ENCODE peak calls at places on chromosomes 13 and 19, in seven cellular contexts. One of them, this sample, is unnamed.

GRCh38 chr19:8505680-8506401 is 3.4 kb upstream of the PRAM1 start:
- DNase-seq in esophagus squamous epithelium: no peak
- DNase-seq in aorta: peak; percentile 93
- DNase-seq in fibroblast of lung: peak; percentile 53
- DNase-seq in Caco-2: peak; percentile 78
- DNase-seq in MM.1S: peak; percentile 55
- DNase-seq in right lobe of liver: peak; percentile 84
- DNase-seq in this sample: peak; percentile 85

GRCh38 chr13:40911341-40911740 is 107.8 kb downstream of the ELF1 start:
- DNase-seq in Caco-2: no peak
- DNase-seq in MM.1S: no peak
- DNase-seq in fibroblast of lung: no peak
- DNase-seq in esophagus squamous epithelium: no peak
- DNase-seq in right lobe of liver: no peak
- DNase-seq in aorta: no peak
- DNase-seq in this sample: no peak

GRCh38 chr19:50736338-50736737 is 13.2 kb downstream of the CLEC11A start:
- DNase-seq in MM.1S: no peak
- DNase-seq in esophagus squamous epithelium: no peak
- DNase-seq in fibroblast of lung: no peak
- DNase-seq in right lobe of liver: no peak
- DNase-seq in Caco-2: no peak
- DNase-seq in aorta: no peak
- DNase-seq in this sample: no peak

GRCh38 chr13:27954406-27954851 is 14.7 kb downstream of the CDX2 start:
- DNase-seq in esophagus squamous epithelium: no peak
- DNase-seq in fibroblast of lung: peak; percentile 26
- DNase-seq in aorta: no peak
- DNase-seq in right lobe of liver: peak; percentile 70
- DNase-seq in MM.1S: no peak
- DNase-seq in Caco-2: peak; percentile 70
- DNase-seq in this sample: no peak

GRCh38 chr19:17026041-17026658 is 460 bp downstream of the CPAMD8 start:
- DNase-seq in right lobe of liver: no peak
- DNase-seq in aorta: no peak
- DNase-seq in fibroblast of lung: no peak
- DNase-seq in MM.1S: no peak
- DNase-seq in esophagus squamous epithelium: no peak
- DNase-seq in Caco-2: no peak
- DNase-seq in this sample: no peak

GRCh38 chr13:44413095-44413494 is 39.5 kb downstream of the SERP2 start:
- DNase-seq in esophagus squamous epithelium: no peak
- DNase-seq in Caco-2: no peak
- DNase-seq in right lobe of liver: no peak
- DNase-seq in aorta: peak; percentile 15
- DNase-seq in MM.1S: no peak
- DNase-seq in fibroblast of lung: peak; percentile 36
- DNase-seq in this sample: no peak

GRCh38 chr19:34165295-34165738 is 7.0 kb upstream of the LSM14A start:
- DNase-seq in aorta: no peak
- DNase-seq in MM.1S: no peak
- DNase-seq in Caco-2: no peak
- DNase-seq in right lobe of liver: no peak
- DNase-seq in fibroblast of lung: no peak
- DNase-seq in esophagus squamous epithelium: no peak
- DNase-seq in this sample: no peak

GRCh38 chr19:49554701-49555181 is 25.6 kb downstream of the NOSIP start:
- DNase-seq in fibroblast of lung: no peak
- DNase-seq in Caco-2: no peak
- DNase-seq in aorta: no peak
- DNase-seq in MM.1S: no peak
- DNase-seq in right lobe of liver: peak; percentile 57
- DNase-seq in esophagus squamous epithelium: no peak
- DNase-seq in this sample: peak; percentile 68

GRCh38 chr13:53129864-53130393 is 101.3 kb downstream of the OLFM4 start:
- DNase-seq in esophagus squamous epithelium: no peak
- DNase-seq in aorta: no peak
- DNase-seq in Caco-2: no peak
- DNase-seq in fibroblast of lung: no peak
- DNase-seq in right lobe of liver: no peak
- DNase-seq in MM.1S: no peak
- DNase-seq in this sample: no peak

GRCh38 chr19:31670931-31671330 is 321.7 kb upstream of the TSHZ3 start:
- DNase-seq in MM.1S: no peak
- DNase-seq in fibroblast of lung: no peak
- DNase-seq in Caco-2: no peak
- DNase-seq in esophagus squamous epithelium: no peak
- DNase-seq in right lobe of liver: no peak
- DNase-seq in aorta: no peak
- DNase-seq in this sample: no peak

DNA sequence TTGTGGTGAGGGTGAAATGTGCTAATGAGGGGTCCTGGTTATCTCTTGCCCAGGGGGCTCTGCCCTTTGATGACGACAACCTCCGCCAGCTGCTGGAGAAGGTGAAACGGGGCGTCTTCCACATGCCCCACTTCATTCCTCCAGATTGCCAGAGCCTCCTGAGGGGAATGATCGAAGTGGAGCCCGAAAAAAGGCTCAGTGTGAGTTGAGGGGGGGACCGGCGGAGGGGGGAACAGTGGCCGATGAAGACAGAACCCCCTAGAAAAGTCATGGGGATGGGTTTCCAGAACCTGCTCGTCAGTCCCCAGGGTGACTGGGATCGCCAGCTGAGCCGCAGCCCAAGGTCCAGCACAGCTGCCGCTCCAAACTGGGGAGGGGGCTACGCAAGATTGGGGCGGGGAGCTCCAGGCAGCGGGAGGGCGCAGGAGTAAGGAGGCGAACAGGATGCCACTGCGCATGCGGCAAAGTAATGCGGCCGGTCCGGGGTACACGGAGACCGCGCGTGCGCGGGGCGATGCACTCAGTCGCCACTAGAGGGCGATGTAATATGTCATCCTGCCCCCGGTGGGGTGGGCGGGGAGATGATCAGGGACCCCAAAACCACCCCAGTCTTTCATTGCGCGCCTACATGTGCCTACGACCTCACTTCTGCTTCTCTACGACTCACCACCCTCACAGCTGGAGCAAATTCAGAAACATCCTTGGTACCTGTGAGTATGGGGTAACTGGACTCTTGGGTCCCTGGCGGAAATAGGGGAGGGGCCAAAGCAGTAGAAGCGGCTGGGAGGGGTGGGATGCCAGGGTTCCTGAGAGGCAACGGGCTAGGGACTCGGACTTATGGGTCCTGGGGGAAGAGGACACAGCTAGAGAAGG is 17.9 kb downstream of the BRSK1 start:
- DNase-seq in esophagus squamous epithelium: no peak
- DNase-seq in fibroblast of lung: peak; percentile 47
- DNase-seq in Caco-2: peak; percentile 83
- DNase-seq in MM.1S: peak; percentile 90
- DNase-seq in right lobe of liver: peak; percentile 91
- DNase-seq in aorta: peak; percentile 97
- DNase-seq in this sample: peak; percentile 88
- H3K4me1 ChIP-seq in esophagus squamous epithelium: peaks cover 11% of the 10 kb centered on the region
- H3K4me1 ChIP-seq in fibroblast of lung: peaks cover 2% of the 10 kb centered on the region
- H3K4me1 ChIP-seq in Caco-2: peaks cover 3% of the 10 kb centered on the region
- H3K4me1 ChIP-seq in MM.1S: peaks cover 1% of the 10 kb centered on the region
- H3K4me1 ChIP-seq in right lobe of liver: no peaks in the 10 kb centered on the region
- H3K4me1 ChIP-seq in aorta: no peaks in the 10 kb centered on the region
- H3K4me1 ChIP-seq in this sample: peaks cover 4% of the 10 kb centered on the region

GRCh38 chr19:55254625-55254977 is 4.2 kb downstream of the PPP6R1 start:
- DNase-seq in esophagus squamous epithelium: no peak
- DNase-seq in aorta: no peak
- DNase-seq in fibroblast of lung: no peak
- DNase-seq in MM.1S: no peak
- DNase-seq in right lobe of liver: no peak
- DNase-seq in Caco-2: no peak
- DNase-seq in this sample: no peak
- H3K4me3 ChIP-seq in esophagus squamous epithelium: peak overlapping the region; percentile 27
- H3K4me3 ChIP-seq in aorta: no peak overlapping the region
- H3K4me3 ChIP-seq in fibroblast of lung: no peak overlapping the region
- H3K4me3 ChIP-seq in MM.1S: peak overlapping the region; percentile 94
- H3K4me3 ChIP-seq in right lobe of liver: peak overlapping the region; percentile 16
- H3K4me3 ChIP-seq in Caco-2: no peak overlapping the region
- H3K4me3 ChIP-seq in this sample: no peak overlapping the region

DNA sequence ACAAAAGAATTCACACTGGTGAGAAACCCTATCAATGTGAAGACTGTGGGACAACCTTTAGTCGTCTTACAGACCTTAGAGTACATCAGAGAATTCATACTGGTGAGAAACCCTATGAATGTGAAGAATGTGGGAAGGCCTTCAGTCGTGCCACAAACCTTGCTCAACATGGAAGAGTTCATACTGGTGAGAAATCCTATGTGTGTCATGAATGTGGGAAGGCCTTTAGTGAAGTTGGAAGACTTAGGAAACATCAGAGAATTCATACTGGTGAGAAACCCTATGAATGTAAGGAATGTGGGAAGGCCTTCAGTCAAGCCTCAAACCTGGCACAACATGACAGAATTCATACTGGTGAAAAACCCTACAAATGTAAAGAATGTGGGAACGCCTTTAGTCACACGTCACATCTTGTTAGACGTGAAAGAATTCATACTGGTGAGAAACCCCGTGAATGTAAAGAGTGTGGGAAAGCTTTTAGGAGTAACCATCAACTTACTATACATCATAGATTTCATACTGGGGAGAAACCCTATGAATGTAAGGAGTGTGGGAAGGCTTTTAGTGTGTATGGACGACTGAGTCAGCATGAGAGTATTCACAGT is 24.0 kb upstream of the ZNF573 start:
- DNase-seq in esophagus squamous epithelium: no peak
- DNase-seq in aorta: no peak
- DNase-seq in Caco-2: no peak
- DNase-seq in fibroblast of lung: no peak
- DNase-seq in right lobe of liver: no peak
- DNase-seq in MM.1S: no peak
- DNase-seq in this sample: no peak
- H3K9me3 ChIP-seq in esophagus squamous epithelium: peaks cover 99% of the 10 kb centered on the region
- H3K9me3 ChIP-seq in aorta: peaks cover 22% of the 10 kb centered on the region
- H3K9me3 ChIP-seq in Caco-2: peaks cover 58% of the 10 kb centered on the region
- H3K9me3 ChIP-seq in fibroblast of lung: peaks cover 3% of the 10 kb centered on the region
- H3K9me3 ChIP-seq in right lobe of liver: peaks cover 28% of the 10 kb centered on the region
- H3K9me3 ChIP-seq in MM.1S: no peaks in the 10 kb centered on the region
- H3K9me3 ChIP-seq in this sample: peaks cover 53% of the 10 kb centered on the region

GRCh38 chr13:74922963-74923362 is 559.0 kb downstream of the TBC1D4 start:
- DNase-seq in right lobe of liver: no peak
- DNase-seq in aorta: no peak
- DNase-seq in esophagus squamous epithelium: no peak
- DNase-seq in MM.1S: no peak
- DNase-seq in Caco-2: no peak
- DNase-seq in fibroblast of lung: no peak
- DNase-seq in this sample: no peak
- H3K4me1 ChIP-seq in right lobe of liver: no peaks in the 10 kb centered on the region
- H3K4me1 ChIP-seq in aorta: no peaks in the 10 kb centered on the region
- H3K4me1 ChIP-seq in esophagus squamous epithelium: no peaks in the 10 kb centered on the region
- H3K4me1 ChIP-seq in MM.1S: no peaks in the 10 kb centered on the region
- H3K4me1 ChIP-seq in Caco-2: no peaks in the 10 kb centered on the region
- H3K4me1 ChIP-seq in fibroblast of lung: no peaks in the 10 kb centered on the region
- H3K4me1 ChIP-seq in this sample: no peaks in the 10 kb centered on the region

DNA sequence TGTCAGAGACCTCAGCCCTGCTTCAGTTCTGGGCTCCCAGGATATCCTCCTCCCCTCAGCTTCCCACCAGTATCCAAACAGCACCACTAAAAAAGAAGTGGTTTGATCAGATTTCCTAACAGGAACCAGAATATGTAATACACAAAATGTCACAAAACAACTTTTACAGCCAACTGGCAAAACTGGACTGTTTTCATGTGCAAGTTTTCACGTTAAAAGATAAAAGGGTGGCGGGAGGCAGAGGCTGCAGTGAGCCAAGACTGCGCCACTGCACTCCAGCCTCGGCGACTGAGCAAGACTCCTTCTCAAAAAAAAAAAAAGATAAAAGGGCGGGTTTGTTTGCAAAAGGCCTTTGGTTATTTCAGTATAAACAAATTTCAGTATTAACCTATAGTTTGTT is 13.1 kb downstream of the PCID2 start:
- DNase-seq in fibroblast of lung: no peak
- DNase-seq in aorta: no peak
- DNase-seq in Caco-2: no peak
- DNase-seq in right lobe of liver: no peak
- DNase-seq in esophagus squamous epithelium: no peak
- DNase-seq in MM.1S: no peak
- DNase-seq in this sample: no peak
- H3K4me3 ChIP-seq in fibroblast of lung: no peak overlapping the region
- H3K4me3 ChIP-seq in aorta: no peak overlapping the region
- H3K4me3 ChIP-seq in Caco-2: no peak overlapping the region
- H3K4me3 ChIP-seq in right lobe of liver: no peak overlapping the region
- H3K4me3 ChIP-seq in esophagus squamous epithelium: no peak overlapping the region
- H3K4me3 ChIP-seq in MM.1S: no peak overlapping the region
- H3K4me3 ChIP-seq in this sample: no peak overlapping the region

GRCh38 chr13:56755181-56755580 is 385.5 kb upstream of the PRR20A start:
- DNase-seq in aorta: no peak
- DNase-seq in fibroblast of lung: no peak
- DNase-seq in esophagus squamous epithelium: no peak
- DNase-seq in right lobe of liver: no peak
- DNase-seq in MM.1S: no peak
- DNase-seq in Caco-2: no peak
- DNase-seq in this sample: peak; percentile 60

DNA sequence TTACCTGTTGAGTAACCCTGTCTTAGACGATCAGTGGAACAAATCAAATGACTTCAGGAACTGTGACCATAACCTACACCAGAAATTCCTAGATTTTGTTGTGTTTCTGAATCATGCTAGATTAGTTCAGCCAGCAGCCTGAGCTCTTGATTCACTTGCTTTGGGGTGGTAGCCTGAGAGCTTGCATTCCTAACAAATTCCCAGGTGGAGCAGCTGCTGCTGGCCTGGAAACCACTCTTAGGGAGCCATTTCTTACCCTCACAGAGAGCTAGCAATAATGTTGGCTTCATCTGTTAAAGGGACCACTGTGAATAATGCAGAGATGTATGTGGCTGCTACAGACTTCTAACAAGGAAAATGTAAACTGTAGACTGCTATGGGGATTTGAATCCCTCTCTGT is 388.1 kb upstream of the PRR20A start:
- DNase-seq in fibroblast of lung: no peak
- DNase-seq in right lobe of liver: no peak
- DNase-seq in esophagus squamous epithelium: no peak
- DNase-seq in MM.1S: no peak
- DNase-seq in aorta: no peak
- DNase-seq in Caco-2: no peak
- DNase-seq in this sample: no peak
- H3K9me3 ChIP-seq in fibroblast of lung: no peaks in the 10 kb centered on the region
- H3K9me3 ChIP-seq in right lobe of liver: no peaks in the 10 kb centered on the region
- H3K9me3 ChIP-seq in esophagus squamous epithelium: no peaks in the 10 kb centered on the region
- H3K9me3 ChIP-seq in MM.1S: no peaks in the 10 kb centered on the region
- H3K9me3 ChIP-seq in aorta: no peaks in the 10 kb centered on the region
- H3K9me3 ChIP-seq in Caco-2: no peaks in the 10 kb centered on the region
- H3K9me3 ChIP-seq in this sample: no peaks in the 10 kb centered on the region

This sample was measured in A673.